ENCODE peak calls at places on chromosomes 6 and 20, in eight cellular contexts. O is K562, U is left ventricle myocardium inferior, W is suprapubic skin, N is endothelial cell of umbilical vein, J is pancreas, D is tibial artery, F is MM.1S. S is an unnamed sample.

GRCh38 chr6:75368864-75369402 is 84.3 kb upstream of the TMEM30A start:
- DNase-seq in J (no peak), O (no peak), D (peak; percentile 38), U (no peak), W (no peak), N (no peak), F (no peak), S (no peak)

GRCh38 chr6:163287626-163288025 is 126.9 kb upstream of the QKI start:
- DNase-seq in O (no peak), F (no peak), J (no peak), W (no peak), D (no peak), U (no peak), N (no peak), S (no peak)

GRCh38 chr6:45930419-45931059 is 85.1 kb downstream of the CLIC5 start:
- DNase-seq in W (no peak), F (peak; percentile 47), N (peak; percentile 67), U (peak; percentile 58), J (peak; percentile 64), O (peak; percentile 73), D (peak; percentile 70), S (peak; percentile 84)

GRCh38 chr20:48910360-48910781 is 11.1 kb upstream of the ARFGEF2 start:
- DNase-seq in N (peak; percentile 41), J (no peak), U (no peak), F (no peak), O (no peak), D (no peak), W (no peak), S (no peak)

GRCh38 chr20:41131594-41132387 is 5.6 kb upstream of the PLCG1 start:
- DNase-seq in U (no peak), O (no peak), J (no peak), D (no peak), F (no peak), N (no peak), W (no peak), S (no peak)

GRCh38 chr6:79079425-79080130 is 1.5 kb upstream of the PHIP start:
- DNase-seq in J (no peak), F (no peak), N (peak; percentile 49), W (no peak), U (no peak), D (no peak), O (peak; percentile 43), S (no peak)

GRCh38 chr6:84137051-84137375 is 90.4 kb downstream of the CEP162 start:
- DNase-seq in W (no peak), J (no peak), F (no peak), U (no peak), D (no peak), N (no peak), O (peak; percentile 90), S (no peak)

GRCh38 chr20:57582432-57583288 is 21.8 kb downstream of the PCK1 start:
- DNase-seq in O (peak; percentile 45), U (no peak), J (no peak), N (peak; percentile 86), W (no peak), D (peak; percentile 74), F (no peak), S (peak; percentile 92)

GRCh38 chr6:99334526-99335127 is 14.8 kb downstream of the FAXC start:
- DNase-seq in D (no peak), F (peak; percentile 67), O (peak; percentile 60), U (no peak), W (no peak), J (no peak), N (peak; percentile 49), S (no peak)

GRCh38 chr6:84426002-84426705 is 198.7 kb upstream of the CEP162 start:
- DNase-seq in F (no peak), O (no peak), U (no peak), W (no peak), J (no peak), N (peak; percentile 33), D (no peak), S (no peak)

GRCh38 chr6:33418690-33419291 is 884 bp upstream of the CUTA start:
- DNase-seq in W (peak; percentile 64), O (peak; percentile 84), D (no peak), N (no peak), U (no peak), F (no peak), J (no peak), S (no peak)

GRCh38 chr20:58721951-58722371 is 29.4 kb downstream of the NPEPL1 start:
- DNase-seq in W (peak; percentile 61), O (no peak), N (no peak), J (no peak), D (peak; percentile 76), F (no peak), U (peak; percentile 13), S (no peak)

GRCh38 chr20:57655812-57656161 is 35.6 kb upstream of the ZBP1 start:
- DNase-seq in D (no peak), O (no peak), U (no peak), N (no peak), J (no peak), F (no peak), W (peak; percentile 29), S (no peak)

GRCh38 chr6:17790486-17790885 is 83.8 kb upstream of the NUP153 start:
- DNase-seq in N (no peak), W (no peak), D (no peak), U (no peak), F (no peak), O (no peak), J (no peak), S (no peak)

GRCh38 chr6:96520851-96521115 is 823 bp upstream of the UFL1 start:
- DNase-seq in O (peak; percentile 47), D (no peak), W (no peak), N (no peak), J (no peak), F (no peak), U (no peak), S (no peak)

GRCh38 chr20:61940491-61940890 is 125.2 kb downstream of the TAF4 start:
- DNase-seq in W (no peak), F (no peak), N (no peak), O (no peak), D (no peak), U (peak; percentile 5), J (no peak), S (peak; percentile 16)

GRCh38 chr6:44265843-44266233 is 487 bp upstream of the NFKBIE start:
- DNase-seq in U (no peak), W (no peak), O (no peak), J (no peak), N (no peak), F (no peak), D (no peak), S (no peak)

GRCh38 chr6:71406871-71407860 is 118.6 kb downstream of the OGFRL1 start:
- DNase-seq in O (no peak), N (peak; percentile 79), J (no peak), F (no peak), D (no peak), U (no peak), W (no peak), S (no peak)

GRCh38 chr20:35952480-35953410 is 1.6 kb downstream of the SCAND1 start:
- DNase-seq in U (no peak), N (peak; percentile 27), O (peak; percentile 45), J (no peak), D (no peak), W (no peak), F (peak; percentile 30), S (no peak)

GRCh38 chr20:46583411-46584214 is 33.2 kb upstream of the OCSTAMP start:
- DNase-seq in O (no peak), U (no peak), D (no peak), J (no peak), F (no peak), N (no peak), W (no peak), S (no peak)

GRCh38 chr6:116444991-116445566 is 16.1 kb upstream of the CALHM6 start:
- DNase-seq in U (no peak), W (no peak), D (no peak), O (no peak), J (no peak), F (peak; percentile 72), N (no peak), S (no peak)

DNA sequence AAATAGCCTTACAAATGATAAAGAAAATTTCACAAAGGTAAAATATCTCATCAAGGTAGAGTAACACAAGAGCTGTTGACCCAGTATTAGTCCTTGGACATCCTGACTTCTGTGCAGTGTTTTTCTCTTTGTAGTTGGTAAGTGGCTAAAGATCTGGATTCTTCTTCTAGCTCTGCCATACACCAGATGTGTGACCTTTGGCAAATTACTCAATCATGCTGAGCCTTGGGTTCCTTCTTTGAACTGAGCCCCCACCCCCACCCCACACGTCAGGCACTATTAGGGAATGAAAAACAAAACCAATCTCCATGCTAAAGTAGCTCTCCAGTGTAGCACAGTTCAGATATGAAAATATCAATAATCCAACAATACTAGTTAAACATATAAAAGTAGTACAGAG is 15.1 kb upstream of the TRIM39 start:
- DNase-seq in W (no peak), F (no peak), J (no peak), U (no peak), O (no peak), D (no peak), N (no peak), S (no peak)
- H3K36me3 ChIP-seq in W (peaks cover 12% of the 10 kb centered on the region), F (peaks cover 16% of the 10 kb centered on the region), J (no peaks in the 10 kb centered on the region), U (peaks cover 13% of the 10 kb centered on the region), O (peaks cover 93% of the 10 kb centered on the region), D (peaks cover 29% of the 10 kb centered on the region), N (peaks cover 4% of the 10 kb centered on the region), S (peaks cover 11% of the 10 kb centered on the region)

GRCh38 chr20:63026582-63027424 is 20.0 kb upstream of the BHLHE23 start:
- DNase-seq in N (no peak), W (peak; percentile 52), O (no peak), U (peak; percentile 5), D (no peak), F (no peak), J (no peak), S (peak; percentile 66)
- H3K4me3 ChIP-seq in N (no peak overlapping the region), W (no peak overlapping the region), O (no peak overlapping the region), U (no peak overlapping the region), D (no peak overlapping the region), F (no peak overlapping the region), J (no peak overlapping the region), S (no peak overlapping the region)

GRCh38 chr6:2877960-2878359 is 25.1 kb downstream of the SERPINB9 start:
- DNase-seq in U (no peak), D (no peak), W (no peak), N (peak; percentile 15), O (no peak), F (no peak), J (no peak), S (no peak)
- H3K27ac ChIP-seq in U (peak overlapping the region; percentile 91), D (no peak overlapping the region), W (no peak overlapping the region), N (peak overlapping the region; percentile 91), O (no peak overlapping the region), F (no peak overlapping the region), J (no peak overlapping the region), S (no peak overlapping the region)

GRCh38 chr6:41597246-41598000 is 40.8 kb upstream of the MDFI start:
- DNase-seq in W (peak; percentile 56), N (no peak), J (no peak), U (no peak), F (no peak), D (no peak), O (no peak), S (peak; percentile 72)

GRCh38 chr6:41598670-41599014 is 39.6 kb upstream of the MDFI start:
- DNase-seq in N (no peak), W (no peak), F (no peak), J (no peak), D (no peak), O (no peak), U (no peak), S (no peak)

GRCh38 chr6:41596096-41596685 is 42.1 kb upstream of the MDFI start:
- DNase-seq in W (no peak), J (no peak), N (no peak), D (no peak), F (no peak), U (no peak), O (no peak), S (peak; percentile 33)

GRCh38 chr6:41595166-41595565 is 43.1 kb upstream of the MDFI start:
- DNase-seq in J (no peak), U (no peak), W (no peak), O (no peak), N (no peak), F (no peak), D (no peak), S (peak; percentile 54)

GRCh38 chr6:41596807-41597206 is 41.5 kb upstream of the MDFI start:
- DNase-seq in O (no peak), D (no peak), N (no peak), W (no peak), J (no peak), F (no peak), U (no peak), S (peak; percentile 56)
- H3K36me3 ChIP-seq in O (peaks cover 12% of the 10 kb centered on the region), D (peaks cover 68% of the 10 kb centered on the region), N (peaks cover 8% of the 10 kb centered on the region), W (peaks cover 51% of the 10 kb centered on the region), J (no peaks in the 10 kb centered on the region), F (no peaks in the 10 kb centered on the region), U (peaks cover 28% of the 10 kb centered on the region), S (peaks cover 19% of the 10 kb centered on the region)

S was measured in kidney.